ENCODE peak calls at places on chromosomes 5 and 9, in ten cellular contexts. A is heart left ventricle, W is activated B cell treated with CpG ODN at 0.5 μM for 24 hours, M is endothelial cell, H is heart right ventricle, D is epithelial cell of proximal tubule, R is AG10803, N is MCF 10A, G is IMR-90, S is Calu3. O is an unnamed sample.

GRCh38 chr5:157066950-157067349 is 8.0 kb upstream of the HAVCR1 start:
- DNase-seq in R (no peak), M (no peak), N (no peak), D (no peak), A (no peak), H (no peak), G (no peak), W (no peak), S (no peak), O (no peak)

GRCh38 chr5:96520345-96520744 is 87.3 kb upstream of the PCSK1 start:
- DNase-seq in A (no peak), D (no peak), G (no peak), N (no peak), R (no peak), M (no peak), S (no peak), W (no peak), H (no peak), O (no peak)

GRCh38 chr5:144368556-144368955 is 197.9 kb downstream of the KCTD16 start:
- DNase-seq in G (peak; percentile 62), N (peak; percentile 32), H (no peak), W (no peak), A (no peak), S (no peak), M (no peak), D (peak; percentile 46), R (peak; percentile 5), O (no peak)

GRCh38 chr5:150596826-150597225 is 43.6 kb upstream of the SYNPO start:
- DNase-seq in H (no peak), G (no peak), A (no peak), D (no peak), M (no peak), R (no peak), S (no peak), W (no peak), N (no peak), O (no peak)

GRCh38 chr5:19837536-19838179 is 150.3 kb downstream of the CDH18 start:
- DNase-seq in D (no peak), A (no peak), H (no peak), S (no peak), G (peak; percentile 21), R (peak; percentile 44), M (no peak), N (no peak), W (no peak), O (no peak)

GRCh38 chr9:134226221-134226930 is 62.0 kb upstream of the RNU6ATAC start:
- DNase-seq in N (peak; percentile 73), G (peak; percentile 92), M (no peak), D (no peak), H (no peak), R (peak; percentile 57), W (no peak), S (no peak), A (no peak), O (no peak)

GRCh38 chr5:170427672-170428236 is 38.6 kb upstream of the KCNMB1 start:
- DNase-seq in M (no peak), G (no peak), N (no peak), A (peak; percentile 63), D (no peak), R (no peak), H (peak; percentile 54), S (no peak), W (no peak), O (no peak)

GRCh38 chr9:78314953-78315870 is 18.3 kb downstream of the PSAT1 start:
- DNase-seq in D (no peak), S (no peak), A (no peak), R (peak; percentile 96), H (no peak), N (no peak), G (peak; percentile 65), M (no peak), W (no peak), O (no peak)

GRCh38 chr5:166356096-166356495 is 1935.3 kb upstream of the WWC1 start:
- DNase-seq in W (no peak), H (no peak), S (no peak), G (no peak), A (no peak), N (no peak), M (no peak), D (no peak), R (no peak), O (no peak)

GRCh38 chr5:98578438-98578837 is 195.0 kb upstream of the RGMB start:
- DNase-seq in S (no peak), D (no peak), A (no peak), H (no peak), N (no peak), G (no peak), R (no peak), M (no peak), W (no peak), O (no peak)

GRCh38 chr9:124183772-124184171 is 74.0 kb upstream of the NEK6 start:
- DNase-seq in M (no peak), A (no peak), G (no peak), R (no peak), W (no peak), H (no peak), D (no peak), S (no peak), N (no peak), O (no peak)

GRCh38 chr5:9831823-9832222 is 201.7 kb upstream of the TAS2R1 start:
- DNase-seq in R (peak; percentile 14), W (no peak), D (no peak), G (peak; percentile 27), S (no peak), H (no peak), M (no peak), A (no peak), N (no peak), O (no peak)
- TF ChIP-seq CTCF in R (no peak), W (no peak), D (no peak), G (no peak), S (no peak), H (no peak), M (no peak), A (no peak), N (no peak), O (no peak)

GRCh38 chr5:129547137-129547536 is 87.0 kb downstream of the ADAMTS19 start:
- DNase-seq in R (no peak), N (no peak), D (no peak), M (no peak), G (no peak), W (no peak), S (no peak), A (no peak), H (no peak), O (no peak)

DNA sequence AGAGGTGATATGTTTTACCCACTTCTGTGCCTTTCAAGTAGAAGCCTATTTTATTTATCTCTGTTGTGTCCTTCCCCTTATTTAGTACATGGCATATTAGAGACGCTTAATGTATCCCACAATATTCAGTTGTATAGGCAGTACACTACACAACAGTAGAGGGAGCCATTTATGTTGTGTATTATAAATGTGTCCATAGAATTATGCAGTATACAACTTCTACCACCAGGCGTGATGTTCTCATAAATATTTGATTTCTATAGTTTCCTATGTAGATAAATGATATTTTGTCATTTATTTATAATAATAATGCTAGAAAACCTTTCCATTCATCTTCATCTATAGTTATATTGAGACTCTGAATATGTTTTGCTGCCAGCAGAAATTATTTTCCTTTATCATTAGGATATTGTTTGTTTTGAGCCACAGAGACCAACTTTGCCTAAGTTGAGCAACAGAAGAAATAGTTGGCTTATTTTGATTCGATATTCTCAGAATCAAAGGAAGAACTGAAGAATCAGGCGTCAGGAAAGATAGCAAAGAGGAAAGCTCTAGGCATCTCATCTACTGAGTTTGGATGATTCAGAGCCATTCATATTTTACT is 81.7 kb downstream of the ADAMTS19 start:
- DNase-seq in W (no peak), R (no peak), D (peak; percentile 3), M (no peak), H (no peak), N (peak; percentile 74), G (peak; percentile 9), A (no peak), S (peak; percentile 4), O (no peak)
- TF ChIP-seq CTCF in W (no peak), R (no peak), D (peak; percentile 57), M (peak; percentile 68), H (no peak), N (peak; percentile 60), G (peak; percentile 25), A (peak; percentile 18), S (peak; percentile 45), O (no peak)

GRCh38 chr5:126799780-126800179 is 22.8 kb downstream of the LMNB1 start:
- DNase-seq in D (no peak), M (no peak), G (no peak), S (no peak), N (no peak), W (no peak), R (no peak), A (no peak), H (no peak), O (no peak)

GRCh38 chr5:126801174-126801991 is 24.4 kb downstream of the LMNB1 start:
- DNase-seq in R (no peak), W (no peak), D (no peak), G (no peak), H (no peak), S (no peak), M (no peak), N (no peak), A (no peak), O (no peak)

GRCh38 chr5:126805108-126805507 is 28.2 kb downstream of the LMNB1 start:
- DNase-seq in S (no peak), G (peak; percentile 59), W (no peak), A (no peak), M (no peak), R (peak; percentile 78), D (no peak), N (peak; percentile 42), H (no peak), O (no peak)

DNA sequence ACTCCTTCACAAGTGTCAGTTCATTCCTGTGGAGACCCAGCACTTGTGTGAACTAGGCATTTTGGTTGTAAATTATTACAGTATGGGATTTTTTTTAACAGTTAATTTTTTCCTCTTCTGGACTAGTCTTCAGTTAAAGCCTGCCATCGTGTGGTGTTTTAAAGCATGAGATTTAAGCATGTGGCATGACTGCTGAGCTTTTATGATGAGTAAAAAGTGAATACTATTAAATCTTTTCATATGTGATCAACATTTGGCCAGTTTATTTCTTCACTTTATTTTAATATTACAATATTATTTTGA is 25.0 kb downstream of the LMNB1 start:
- DNase-seq in A (no peak), W (no peak), H (no peak), D (no peak), G (peak; percentile 71), N (peak; percentile 67), M (no peak), R (peak; percentile 65), S (no peak), O (no peak)
- TF ChIP-seq CTCF in A (peak; percentile 33), W (no peak), H (peak; percentile 28), D (peak; percentile 59), G (peak; percentile 64), N (peak; percentile 70), M (no peak), R (peak; percentile 67), S (no peak), O (peak; percentile 65)

DNA sequence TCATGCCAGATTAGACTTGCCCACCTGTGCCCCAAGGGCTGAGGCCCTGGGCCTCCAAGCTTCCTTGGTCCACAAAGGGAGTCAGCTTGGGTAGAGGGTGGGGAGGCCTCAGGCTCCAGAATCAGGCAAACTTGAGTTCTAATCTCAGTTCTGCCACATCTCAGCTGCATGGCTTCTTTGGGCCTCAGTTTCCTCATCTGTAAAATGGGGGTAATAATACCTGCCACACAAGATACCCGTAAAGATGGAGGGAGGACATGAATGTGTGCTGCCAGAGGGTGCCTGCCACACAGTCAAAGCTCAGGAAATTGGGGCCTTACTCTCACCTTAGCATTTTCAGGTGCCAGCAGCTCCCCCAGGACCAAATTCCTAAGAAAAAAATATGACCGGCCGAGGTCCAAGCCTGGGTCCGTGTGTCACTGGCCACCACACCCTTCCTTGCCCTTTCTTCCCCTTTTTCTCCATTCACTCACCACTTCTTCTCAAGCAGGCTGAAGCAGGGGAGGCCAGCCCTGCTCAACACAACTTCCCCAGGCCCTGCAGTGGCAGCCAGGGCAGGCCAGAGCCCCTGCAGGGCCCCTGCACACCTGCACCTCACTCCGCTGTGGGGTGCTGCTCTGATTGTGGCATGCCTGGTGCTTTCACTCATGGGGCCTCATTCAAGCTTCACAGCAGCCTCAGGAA is 3.8 kb downstream of the RGS14 start:
- DNase-seq in R (no peak), W (no peak), H (no peak), M (no peak), G (no peak), A (no peak), S (no peak), D (no peak), N (no peak), O (peak; percentile 71)
- TF ChIP-seq CTCF in R (no peak), W (no peak), H (no peak), M (no peak), G (no peak), A (no peak), S (no peak), D (no peak), N (no peak), O (no peak)